ENCODE peak calls at places on chromosomes 3 and 15, in nine cellular contexts. Y is colonic mucosa; Z is HT-29; X is HL-60; Q is SK-N-DZ; C is stimulated activated CD8-positive, alpha-beta memory T cell treated with anti-CD3 and anti-CD28 coated beads, Interleukin-2, amount 100 ng/mL, for 1 hour; M is heart left ventricle; E is T1000; R is left ventricle myocardium inferior. S is an unnamed sample.
A peak's percentile ranks its signal among the peaks of the same experiment; 100 is the strongest.

GRCh38 chr15:77508541-77509505 is 88.1 kb downstream of the HMG20A start:
- DNase-seq in Y (no peak), Z (peak; percentile 43), X (no peak), Q (no peak), C (no peak), M (no peak), E (no peak), R (peak; percentile 68), S (peak; percentile 68)

GRCh38 chr3:140131895-140132294 is 196.9 kb downstream of the CLSTN2 start:
- DNase-seq in Y (no peak), Z (no peak), X (no peak), Q (peak; percentile 37), C (no peak), M (no peak), E (no peak), R (no peak), S (no peak)

GRCh38 chr3:170956647-170957046 is 48.2 kb upstream of the EIF5A2 start:
- DNase-seq in Y (no peak), Z (no peak), X (no peak), Q (no peak), C (no peak), M (no peak), E (no peak), R (no peak), S (no peak)

GRCh38 chr3:124557433-124558232 is 172.6 kb upstream of the UMPS start:
- DNase-seq in Y (peak; percentile 52), Z (no peak), X (no peak), Q (no peak), C (no peak), M (no peak), E (peak; percentile 16), R (no peak), S (no peak)

GRCh38 chr3:140092883-140093536 is 158.0 kb downstream of the CLSTN2 start:
- DNase-seq in Y (no peak), Z (no peak), X (no peak), Q (no peak), C (no peak), M (no peak), E (no peak), R (no peak), S (no peak)

GRCh38 chr15:99059010-99059981 is 45.6 kb upstream of the SYNM start:
- DNase-seq in Y (peak; percentile 47), Z (peak; percentile 28), X (no peak), Q (peak; percentile 65), C (no peak), M (peak; percentile 86), E (peak; percentile 73), R (peak; percentile 78), S (peak; percentile 76)

GRCh38 chr3:124699686-124700396 is 30.4 kb upstream of the UMPS start:
- DNase-seq in Y (no peak), Z (no peak), X (no peak), Q (no peak), C (no peak), M (no peak), E (no peak), R (no peak), S (no peak)

GRCh38 chr15:64792282-64792681 is 16.9 kb upstream of the RBPMS2 start:
- DNase-seq in Y (no peak), Z (no peak), X (no peak), Q (no peak), C (no peak), M (no peak), E (no peak), R (no peak), S (no peak)

GRCh38 chr3:84965141-84965540 is 6.4 kb downstream of the CADM2 start:
- DNase-seq in Y (no peak), Z (peak; percentile 2), X (no peak), Q (peak; percentile 65), C (no peak), M (no peak), E (no peak), R (no peak), S (no peak)

GRCh38 chr15:86915811-86916331 is 836.2 kb downstream of the AGBL1 start:
- DNase-seq in Y (no peak), Z (peak; percentile 69), X (no peak), Q (peak; percentile 74), C (no peak), M (no peak), E (peak; percentile 1), R (no peak), S (no peak)

GRCh38 chr3:117017135-117017990 is 307.8 kb downstream of the TUSC7 start:
- DNase-seq in Y (no peak), Z (no peak), X (no peak), Q (no peak), C (no peak), M (no peak), E (no peak), R (no peak), S (no peak)

GRCh38 chr3:123660276-123660675 is 75.4 kb upstream of the HACD2 start:
- DNase-seq in Y (no peak), Z (no peak), X (no peak), Q (no peak), C (no peak), M (no peak), E (no peak), R (no peak), S (no peak)

GRCh38 chr15:90460142-90460824 is 69.4 kb upstream of the CRTC3 start:
- DNase-seq in Y (no peak), Z (no peak), X (no peak), Q (no peak), C (no peak), M (no peak), E (no peak), R (no peak), S (no peak)

GRCh38 chr3:113685956-113686721 is 10.3 kb downstream of the USF3 start:
- DNase-seq in Y (no peak), Z (no peak), X (peak; percentile 34), Q (no peak), C (no peak), M (no peak), E (no peak), R (no peak), S (no peak)

GRCh38 chr3:4720316-4721075 is 227.3 kb downstream of the ITPR1 start:
- DNase-seq in Y (peak; percentile 75), Z (peak; percentile 52), X (peak; percentile 20), Q (no peak), C (no peak), M (no peak), E (peak; percentile 15), R (peak; percentile 64), S (no peak)

GRCh38 chr3:130323503-130323902 is 22.0 kb upstream of the COL6A5 start:
- DNase-seq in Y (no peak), Z (no peak), X (no peak), Q (no peak), C (no peak), M (no peak), E (no peak), R (no peak), S (no peak)